ENCODE peak calls at places on chromosomes 1 and 21, in five cellular contexts. One of them, this sample, is unnamed.
A peak's percentile ranks its signal among the peaks of the same experiment; 100 is the strongest.

GRCh38 chr1:86430376-86430775 is 6.4 kb downstream of the CLCA2 start:
- DNase-seq in mammary epithelial cell: peak; percentile 64
- DNase-seq in CD4-positive, alpha-beta T cell: no peak
- DNase-seq in lower lobe of right lung: no peak
- DNase-seq in Panc1: no peak
- DNase-seq in this sample: no peak

GRCh38 chr1:119582801-119583200 is 65.3 kb downstream of the ZNF697 start:
- DNase-seq in mammary epithelial cell: peak; percentile 78
- DNase-seq in CD4-positive, alpha-beta T cell: no peak
- DNase-seq in lower lobe of right lung: peak; percentile 59
- DNase-seq in Panc1: peak; percentile 15
- DNase-seq in this sample: no peak

GRCh38 chr1:66761273-66761672 is 9.0 kb downstream of the DYNLT5 start:
- DNase-seq in mammary epithelial cell: peak; percentile 25
- DNase-seq in CD4-positive, alpha-beta T cell: no peak
- DNase-seq in lower lobe of right lung: no peak
- DNase-seq in Panc1: no peak
- DNase-seq in this sample: no peak

GRCh38 chr1:6485140-6485936 is 6.1 kb downstream of the PLEKHG5 start:
- DNase-seq in mammary epithelial cell: no peak
- DNase-seq in CD4-positive, alpha-beta T cell: no peak
- DNase-seq in lower lobe of right lung: no peak
- DNase-seq in Panc1: no peak
- DNase-seq in this sample: no peak

GRCh38 chr1:47915677-47916353 is 81.4 kb downstream of the TRABD2B start:
- DNase-seq in mammary epithelial cell: no peak
- DNase-seq in CD4-positive, alpha-beta T cell: no peak
- DNase-seq in lower lobe of right lung: no peak
- DNase-seq in Panc1: no peak
- DNase-seq in this sample: no peak

GRCh38 chr1:36352910-36353878 is 29.7 kb upstream of the EVA1B start:
- DNase-seq in mammary epithelial cell: peak; percentile 66
- DNase-seq in CD4-positive, alpha-beta T cell: no peak
- DNase-seq in lower lobe of right lung: no peak
- DNase-seq in Panc1: no peak
- DNase-seq in this sample: no peak

GRCh38 chr1:50271968-50272578 is 151.2 kb downstream of the DMRTA2 start:
- DNase-seq in mammary epithelial cell: peak; percentile 12
- DNase-seq in CD4-positive, alpha-beta T cell: no peak
- DNase-seq in lower lobe of right lung: peak; percentile 54
- DNase-seq in Panc1: peak; percentile 25
- DNase-seq in this sample: no peak

GRCh38 chr1:172566196-172566997 is 33.4 kb downstream of the SUCO start:
- DNase-seq in mammary epithelial cell: no peak
- DNase-seq in CD4-positive, alpha-beta T cell: no peak
- DNase-seq in lower lobe of right lung: no peak
- DNase-seq in Panc1: no peak
- DNase-seq in this sample: no peak

GRCh38 chr1:246728311-246728710 is 4.1 kb downstream of the SCCPDH start:
- DNase-seq in mammary epithelial cell: peak; percentile 18
- DNase-seq in CD4-positive, alpha-beta T cell: no peak
- DNase-seq in lower lobe of right lung: no peak
- DNase-seq in Panc1: no peak
- DNase-seq in this sample: no peak

GRCh38 chr1:245234217-245235120 is 79.7 kb downstream of the KIF26B start:
- DNase-seq in mammary epithelial cell: no peak
- DNase-seq in CD4-positive, alpha-beta T cell: no peak
- DNase-seq in lower lobe of right lung: no peak
- DNase-seq in Panc1: no peak
- DNase-seq in this sample: no peak

GRCh38 chr21:26425576-26425975 is 147.5 kb downstream of the CYYR1 start:
- DNase-seq in mammary epithelial cell: peak; percentile 58
- DNase-seq in CD4-positive, alpha-beta T cell: no peak
- DNase-seq in lower lobe of right lung: no peak
- DNase-seq in Panc1: no peak
- DNase-seq in this sample: no peak

GRCh38 chr1:206658264-206658980 is 23.1 kb downstream of the DYRK3 start:
- DNase-seq in mammary epithelial cell: no peak
- DNase-seq in CD4-positive, alpha-beta T cell: peak; percentile 55
- DNase-seq in lower lobe of right lung: peak; percentile 71
- DNase-seq in Panc1: no peak
- DNase-seq in this sample: no peak

GRCh38 chr1:156291226-156292061 is 4.0 kb downstream of the GLMP start:
- DNase-seq in mammary epithelial cell: no peak
- DNase-seq in CD4-positive, alpha-beta T cell: no peak
- DNase-seq in lower lobe of right lung: peak; percentile 93
- DNase-seq in Panc1: peak; percentile 48
- DNase-seq in this sample: no peak

GRCh38 chr1:219114014-219114413 is 59.7 kb upstream of the LYPLAL1 start:
- DNase-seq in mammary epithelial cell: no peak
- DNase-seq in CD4-positive, alpha-beta T cell: no peak
- DNase-seq in lower lobe of right lung: no peak
- DNase-seq in Panc1: no peak
- DNase-seq in this sample: no peak

GRCh38 chr1:2604854-2605753 is 18.5 kb downstream of the PRXL2B start:
- DNase-seq in mammary epithelial cell: no peak
- DNase-seq in CD4-positive, alpha-beta T cell: peak; percentile 15
- DNase-seq in lower lobe of right lung: no peak
- DNase-seq in Panc1: no peak
- DNase-seq in this sample: no peak

GRCh38 chr21:14533555-14534400 is 12.3 kb downstream of the SAMSN1 start:
- DNase-seq in mammary epithelial cell: peak; percentile 88
- DNase-seq in CD4-positive, alpha-beta T cell: no peak
- DNase-seq in lower lobe of right lung: no peak
- DNase-seq in Panc1: peak; percentile 50
- DNase-seq in this sample: no peak

GRCh38 chr21:46616656-46617055 is 11.8 kb upstream of the S100B start:
- DNase-seq in mammary epithelial cell: no peak
- DNase-seq in CD4-positive, alpha-beta T cell: no peak
- DNase-seq in lower lobe of right lung: no peak
- DNase-seq in Panc1: no peak
- DNase-seq in this sample: no peak

GRCh38 chr1:145994391-145995120 is 1.8 kb downstream of the TXNIP start:
- DNase-seq in mammary epithelial cell: no peak
- DNase-seq in CD4-positive, alpha-beta T cell: no peak
- DNase-seq in lower lobe of right lung: no peak
- DNase-seq in Panc1: no peak
- DNase-seq in this sample: no peak

GRCh38 chr21:44949161-44950015 is 9.6 kb downstream of the SLX9 start:
- DNase-seq in mammary epithelial cell: peak; percentile 70
- DNase-seq in CD4-positive, alpha-beta T cell: peak; percentile 89
- DNase-seq in lower lobe of right lung: peak; percentile 90
- DNase-seq in Panc1: peak; percentile 35
- DNase-seq in this sample: no peak

GRCh38 chr1:165075725-165076370 is 280.7 kb downstream of the LMX1A start:
- DNase-seq in mammary epithelial cell: no peak
- DNase-seq in CD4-positive, alpha-beta T cell: no peak
- DNase-seq in lower lobe of right lung: no peak
- DNase-seq in Panc1: no peak
- DNase-seq in this sample: no peak

GRCh38 chr1:32892368-32893197 is 6.3 kb downstream of the HPCA start:
- DNase-seq in mammary epithelial cell: no peak
- DNase-seq in CD4-positive, alpha-beta T cell: no peak
- DNase-seq in lower lobe of right lung: no peak
- DNase-seq in Panc1: no peak
- DNase-seq in this sample: no peak

GRCh38 chr21:39050839-39051560 is 132.3 kb downstream of the PSMG1 start:
- DNase-seq in mammary epithelial cell: no peak
- DNase-seq in CD4-positive, alpha-beta T cell: no peak
- DNase-seq in lower lobe of right lung: no peak
- DNase-seq in Panc1: no peak
- DNase-seq in this sample: no peak

GRCh38 chr1:165439287-165439686 is 5.6 kb downstream of the RXRG start:
- DNase-seq in mammary epithelial cell: no peak
- DNase-seq in CD4-positive, alpha-beta T cell: no peak
- DNase-seq in lower lobe of right lung: no peak
- DNase-seq in Panc1: no peak
- DNase-seq in this sample: no peak

GRCh38 chr1:119139393-119139792 is 1.1 kb downstream of the WARS2 start:
- DNase-seq in mammary epithelial cell: no peak
- DNase-seq in CD4-positive, alpha-beta T cell: no peak
- DNase-seq in lower lobe of right lung: no peak
- DNase-seq in Panc1: no peak
- DNase-seq in this sample: no peak

GRCh38 chr1:200762089-200762488 is 23.4 kb downstream of the CAMSAP2 start:
- DNase-seq in mammary epithelial cell: no peak
- DNase-seq in CD4-positive, alpha-beta T cell: no peak
- DNase-seq in lower lobe of right lung: no peak
- DNase-seq in Panc1: no peak
- DNase-seq in this sample: no peak

GRCh38 chr1:200771625-200772555 is 33.2 kb downstream of the CAMSAP2 start:
- DNase-seq in mammary epithelial cell: peak; percentile 77
- DNase-seq in CD4-positive, alpha-beta T cell: no peak
- DNase-seq in lower lobe of right lung: no peak
- DNase-seq in Panc1: no peak
- DNase-seq in this sample: no peak

GRCh38 chr1:200767326-200767725 is 28.6 kb downstream of the CAMSAP2 start:
- DNase-seq in mammary epithelial cell: no peak
- DNase-seq in CD4-positive, alpha-beta T cell: no peak
- DNase-seq in lower lobe of right lung: no peak
- DNase-seq in Panc1: no peak
- DNase-seq in this sample: no peak
- H3K27ac ChIP-seq in mammary epithelial cell: no peak overlapping the region
- H3K27ac ChIP-seq in CD4-positive, alpha-beta T cell: no peak overlapping the region
- H3K27ac ChIP-seq in lower lobe of right lung: no peak overlapping the region
- H3K27ac ChIP-seq in Panc1: no peak overlapping the region
- H3K27ac ChIP-seq in this sample: no peak overlapping the region

GRCh38 chr1:62689524-62689923 is 1.3 kb upstream of the DOCK7 start:
- DNase-seq in mammary epithelial cell: peak; percentile 70
- DNase-seq in CD4-positive, alpha-beta T cell: no peak
- DNase-seq in lower lobe of right lung: no peak
- DNase-seq in Panc1: peak; percentile 80
- DNase-seq in this sample: no peak

GRCh38 chr1:62687421-62687902 is 724 bp downstream of the DOCK7 start:
- DNase-seq in mammary epithelial cell: peak; percentile 41
- DNase-seq in CD4-positive, alpha-beta T cell: peak; percentile 39
- DNase-seq in lower lobe of right lung: no peak
- DNase-seq in Panc1: no peak
- DNase-seq in this sample: no peak

GRCh38 chr1:62687903-62688686 is at the start of gene DOCK7:
- DNase-seq in mammary epithelial cell: peak; percentile 79
- DNase-seq in CD4-positive, alpha-beta T cell: peak; percentile 59
- DNase-seq in lower lobe of right lung: peak; percentile 85
- DNase-seq in Panc1: peak; percentile 33
- DNase-seq in this sample: peak; percentile 70

GRCh38 chr1:62686822-62687221 is 1.4 kb downstream of the DOCK7 start:
- DNase-seq in mammary epithelial cell: no peak
- DNase-seq in CD4-positive, alpha-beta T cell: no peak
- DNase-seq in lower lobe of right lung: no peak
- DNase-seq in Panc1: no peak
- DNase-seq in this sample: no peak

GRCh38 chr1:62688687-62689085 is 500 bp upstream of the DOCK7 start:
- DNase-seq in mammary epithelial cell: no peak
- DNase-seq in CD4-positive, alpha-beta T cell: no peak
- DNase-seq in lower lobe of right lung: no peak
- DNase-seq in Panc1: no peak
- DNase-seq in this sample: no peak
- H3K27ac ChIP-seq in mammary epithelial cell: peak overlapping the region; percentile 75
- H3K27ac ChIP-seq in CD4-positive, alpha-beta T cell: no peak overlapping the region
- H3K27ac ChIP-seq in lower lobe of right lung: peak overlapping the region; percentile 73
- H3K27ac ChIP-seq in Panc1: peak overlapping the region; percentile 88
- H3K27ac ChIP-seq in this sample: peak overlapping the region; percentile 78

GRCh38 chr1:168087696-168088095 is 49.0 kb downstream of the GPR161 start:
- DNase-seq in mammary epithelial cell: no peak
- DNase-seq in CD4-positive, alpha-beta T cell: no peak
- DNase-seq in lower lobe of right lung: no peak
- DNase-seq in Panc1: no peak
- DNase-seq in this sample: no peak
- H3K27ac ChIP-seq in mammary epithelial cell: no peak overlapping the region
- H3K27ac ChIP-seq in CD4-positive, alpha-beta T cell: no peak overlapping the region
- H3K27ac ChIP-seq in lower lobe of right lung: no peak overlapping the region
- H3K27ac ChIP-seq in Panc1: no peak overlapping the region
- H3K27ac ChIP-seq in this sample: no peak overlapping the region

GRCh38 chr1:109188776-109189175 is 24.9 kb upstream of the SARS1 start:
- DNase-seq in mammary epithelial cell: no peak
- DNase-seq in CD4-positive, alpha-beta T cell: no peak
- DNase-seq in lower lobe of right lung: no peak
- DNase-seq in Panc1: no peak
- DNase-seq in this sample: no peak

GRCh38 chr1:109188200-109188599 is 25.5 kb upstream of the SARS1 start:
- DNase-seq in mammary epithelial cell: no peak
- DNase-seq in CD4-positive, alpha-beta T cell: no peak
- DNase-seq in lower lobe of right lung: no peak
- DNase-seq in Panc1: no peak
- DNase-seq in this sample: no peak

GRCh38 chr1:109185990-109186703 is 27.6 kb upstream of the SARS1 start:
- DNase-seq in mammary epithelial cell: no peak
- DNase-seq in CD4-positive, alpha-beta T cell: no peak
- DNase-seq in lower lobe of right lung: peak; percentile 59
- DNase-seq in Panc1: no peak
- DNase-seq in this sample: no peak

GRCh38 chr1:109186704-109187071 is 27.0 kb upstream of the SARS1 start:
- DNase-seq in mammary epithelial cell: no peak
- DNase-seq in CD4-positive, alpha-beta T cell: no peak
- DNase-seq in lower lobe of right lung: peak; percentile 56
- DNase-seq in Panc1: no peak
- DNase-seq in this sample: no peak

GRCh38 chr1:109187127-109187526 is 26.6 kb upstream of the SARS1 start:
- DNase-seq in mammary epithelial cell: no peak
- DNase-seq in CD4-positive, alpha-beta T cell: no peak
- DNase-seq in lower lobe of right lung: no peak
- DNase-seq in Panc1: no peak
- DNase-seq in this sample: no peak
- H3K27ac ChIP-seq in mammary epithelial cell: no peak overlapping the region
- H3K27ac ChIP-seq in CD4-positive, alpha-beta T cell: no peak overlapping the region
- H3K27ac ChIP-seq in lower lobe of right lung: peak overlapping the region; percentile 51
- H3K27ac ChIP-seq in Panc1: no peak overlapping the region
- H3K27ac ChIP-seq in this sample: no peak overlapping the region

DNA sequence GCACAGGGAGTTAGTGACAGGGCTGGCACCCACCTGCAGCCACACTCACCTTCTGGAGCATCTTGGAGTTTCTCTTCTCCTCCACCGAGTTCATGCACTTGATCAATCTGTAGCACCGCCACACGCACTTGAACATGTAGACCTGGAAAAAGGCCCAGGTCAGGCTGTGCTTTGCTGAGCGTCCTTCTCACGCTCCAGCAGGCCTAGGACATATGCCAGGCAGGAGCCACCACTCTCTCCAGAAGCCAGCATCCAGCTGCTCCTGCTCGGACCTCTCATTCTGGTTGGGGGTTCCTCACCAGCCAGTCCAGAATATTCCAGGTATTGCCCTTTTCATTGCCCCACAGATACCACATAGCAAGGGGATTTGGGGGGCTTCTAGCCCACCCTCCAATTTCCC is 11.7 kb upstream of the MATN1 start:
- DNase-seq in mammary epithelial cell: no peak
- DNase-seq in CD4-positive, alpha-beta T cell: no peak
- DNase-seq in lower lobe of right lung: no peak
- DNase-seq in Panc1: no peak
- DNase-seq in this sample: no peak
- H3K27ac ChIP-seq in mammary epithelial cell: no peak overlapping the region
- H3K27ac ChIP-seq in CD4-positive, alpha-beta T cell: peak overlapping the region; percentile 43
- H3K27ac ChIP-seq in lower lobe of right lung: no peak overlapping the region
- H3K27ac ChIP-seq in Panc1: no peak overlapping the region
- H3K27ac ChIP-seq in this sample: no peak overlapping the region

This sample was measured in RWPE2.